ENCODE peak calls at places on chromosomes 1 and 21, in nine cellular contexts. W, F, S, O, H, T, V, G and Y are unnamed samples. For H3K36me3, the result is how much of the 10 kb centered on the place peaks cover.

GRCh38 chr1:31592132-31592531 is 15.8 kb downstream of the TINAGL1 start:
- DNase-seq in T (no peak), F (no peak), V (no peak), H (no peak), G (no peak), W (peak), S (no peak), O (no peak), Y (no peak)

GRCh38 chr1:65674522-65674921 is 118.2 kb upstream of the PDE4B start:
- DNase-seq in T (no peak), F (no peak), W (no peak), G (no peak), V (no peak), H (no peak), O (no peak), S (no peak), Y (no peak)

GRCh38 chr1:38191451-38191850 is 144.9 kb upstream of the POU3F1 start:
- DNase-seq in T (no peak), G (no peak), W (no peak), H (no peak), O (no peak), S (no peak), V (no peak), F (no peak), Y (no peak)

GRCh38 chr1:20590313-20590777 is 1.4 kb downstream of the CDA start:
- DNase-seq in G (no peak), W (no peak), S (no peak), V (peak), H (peak), F (no peak), O (peak), T (no peak), Y (no peak)

GRCh38 chr1:223297800-223298199 is 66.2 kb downstream of the SUSD4 start:
- DNase-seq in H (no peak), F (no peak), G (no peak), W (no peak), V (no peak), O (no peak), T (no peak), S (no peak), Y (no peak)

GRCh38 chr21:36773111-36773510 is 74.2 kb downstream of the SIM2 start:
- DNase-seq in V (peak), F (no peak), W (peak), S (peak), O (no peak), G (no peak), T (peak), H (peak), Y (no peak)

GRCh38 chr1:205656236-205656635 is 24.1 kb downstream of the SLC45A3 start:
- DNase-seq in W (no peak), O (no peak), H (no peak), G (no peak), F (no peak), S (no peak), T (no peak), V (no peak), Y (no peak)

GRCh38 chr1:26067432-26067911 is at the start of gene TRIM63:
- DNase-seq in W (no peak), F (no peak), O (no peak), V (no peak), H (no peak), T (no peak), G (no peak), S (no peak), Y (no peak)

GRCh38 chr21:27571706-27572105 is 604.8 kb upstream of the ADAMTS5 start:
- DNase-seq in T (no peak), S (no peak), O (no peak), F (no peak), W (no peak), G (no peak), V (no peak), H (no peak), Y (no peak)

GRCh38 chr1:85544689-85545203 is 35.8 kb upstream of the CCN1 start:
- DNase-seq in V (no peak), S (peak), T (peak), G (no peak), W (peak), O (no peak), F (no peak), H (no peak), Y (no peak)

GRCh38 chr1:87949711-87950110 is 621.0 kb downstream of the LMO4 start:
- DNase-seq in H (no peak), T (no peak), O (no peak), V (no peak), S (no peak), F (no peak), W (no peak), G (no peak), Y (no peak)

GRCh38 chr1:193727850-193728249 is 541.4 kb upstream of the B3GALT2 start:
- DNase-seq in T (no peak), V (no peak), O (no peak), S (no peak), W (no peak), H (no peak), G (no peak), F (no peak), Y (no peak)

GRCh38 chr1:210448293-210448892 is 119.7 kb downstream of the HHAT start:
- DNase-seq in H (no peak), O (no peak), W (no peak), G (peak), T (peak), F (no peak), V (no peak), S (no peak), Y (no peak)

GRCh38 chr1:114670083-114671010 is 498 bp upstream of the DENND2C start:
- DNase-seq in F (peak), S (peak), O (peak), T (peak), H (peak), G (peak), V (peak), W (peak), Y (peak)

GRCh38 chr1:111813440-111814304 is 58.0 kb downstream of the DDX20 start:
- DNase-seq in V (no peak), G (no peak), F (no peak), S (no peak), O (no peak), W (no peak), H (no peak), T (no peak), Y (no peak)

GRCh38 chr1:8754993-8755392 is 62.4 kb downstream of the RERE start:
- DNase-seq in G (no peak), T (no peak), S (no peak), H (peak), W (no peak), O (no peak), F (no peak), V (no peak), Y (no peak)

GRCh38 chr21:46667191-46667734 is 31.8 kb downstream of the PRMT2 start:
- DNase-seq in O (no peak), V (no peak), F (no peak), T (no peak), H (no peak), W (no peak), S (no peak), G (no peak), Y (no peak)

GRCh38 chr1:160657477-160657820 is 10.6 kb upstream of the SLAMF1 start:
- DNase-seq in H (no peak), G (no peak), S (no peak), W (no peak), V (no peak), F (no peak), O (no peak), T (no peak), Y (no peak)

GRCh38 chr1:108057536-108057935 is 92.6 kb upstream of the VAV3 start:
- DNase-seq in F (no peak), H (peak), G (no peak), S (no peak), W (no peak), O (no peak), T (no peak), V (peak), Y (no peak)

GRCh38 chr1:21674957-21675356 is 5.8 kb upstream of the RAP1GAP start:
- DNase-seq in F (no peak), S (no peak), W (no peak), H (no peak), G (no peak), T (no peak), O (no peak), V (peak), Y (no peak)

GRCh38 chr1:43074244-43074643 is 97.8 kb downstream of the EBNA1BP2 start:
- DNase-seq in H (no peak), V (no peak), W (no peak), O (no peak), T (no peak), F (no peak), G (peak), S (no peak), Y (no peak)

GRCh38 chr21:26939532-26940181 is 27.2 kb downstream of the ADAMTS5 start:
- DNase-seq in F (no peak), V (no peak), O (no peak), S (no peak), T (no peak), G (no peak), W (no peak), H (no peak), Y (no peak)

GRCh38 chr1:216682694-216683243 is 40.5 kb downstream of the ESRRG start:
- DNase-seq in G (no peak), V (no peak), H (no peak), S (no peak), O (no peak), T (no peak), F (no peak), W (no peak), Y (no peak)
- TF ChIP-seq POLR2AphosphoS5 in G (no peak), V (no peak), H (no peak), S (no peak), O (no peak), T (no peak), F (no peak), W (no peak), Y (no peak)

DNA sequence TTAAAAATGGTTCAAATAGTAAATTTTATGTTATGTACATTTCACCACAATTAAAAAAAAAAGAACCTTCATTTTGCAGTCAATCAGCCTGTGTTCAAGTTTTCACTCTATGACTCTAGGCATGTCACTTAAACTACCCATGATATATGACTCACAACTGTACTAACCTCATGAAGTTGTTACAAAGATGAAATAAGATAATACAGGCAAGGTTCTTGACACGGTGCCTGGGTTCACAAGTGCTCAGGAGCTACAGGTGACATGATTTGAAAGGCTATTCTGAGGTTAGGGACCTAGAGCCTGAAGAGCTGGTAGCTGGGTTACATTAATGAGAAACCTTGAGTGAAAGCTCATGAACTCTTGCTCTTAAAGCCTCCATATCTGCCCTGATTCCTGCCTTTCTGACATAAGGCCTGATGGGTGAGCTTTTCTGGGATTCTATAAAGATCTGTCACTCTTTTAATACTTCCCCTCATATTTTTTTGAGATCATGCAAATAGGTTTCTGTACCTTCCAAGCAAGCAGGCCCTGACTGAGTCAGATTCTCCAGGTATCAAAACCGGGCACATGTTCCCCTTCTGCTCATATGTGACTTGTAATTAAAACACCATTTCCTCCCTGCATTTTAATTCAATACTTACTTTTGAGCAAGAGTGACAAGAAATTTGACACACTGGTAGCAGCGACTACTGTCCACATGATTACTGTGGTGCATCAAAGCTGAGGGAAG is 34.0 kb downstream of the PCSK9 start:
- DNase-seq in H (no peak), F (no peak), T (no peak), W (no peak), S (no peak), V (no peak), O (no peak), G (no peak), Y (peak)
- H3K36me3 ChIP-seq in H (half or more), F (half or more), T (under half), W (under half), S (half or more), V (half or more), O (half or more), G (under half), Y (half or more)

GRCh38 chr21:42009831-42010506 is at the start of gene ZBTB21:
- DNase-seq in V (peak), G (peak), S (peak), H (peak), O (peak), F (peak), T (peak), W (peak), Y (peak)
- TF ChIP-seq POLR2A in V (peak), G (peak), S (peak), H (peak), O (no peak), F (no peak), T (peak), W (peak), Y (peak)

GRCh38 chr1:47591801-47592200 is 154.0 kb downstream of the FOXD2 start:
- DNase-seq in V (no peak), F (no peak), W (no peak), G (no peak), S (no peak), O (no peak), T (no peak), H (no peak), Y (no peak)

GRCh38 chr1:47585141-47585902 is 147.5 kb downstream of the FOXD2 start:
- DNase-seq in S (no peak), W (no peak), O (peak), V (no peak), T (no peak), G (no peak), F (peak), H (no peak), Y (peak)

GRCh38 chr1:47590523-47591225 is 152.8 kb downstream of the FOXD2 start:
- DNase-seq in F (peak), S (no peak), H (no peak), G (no peak), T (no peak), O (peak), W (no peak), V (no peak), Y (peak)

GRCh38 chr1:47584249-47584648 is 146.4 kb downstream of the FOXD2 start:
- DNase-seq in W (no peak), H (no peak), F (peak), V (no peak), O (peak), G (no peak), S (peak), T (no peak), Y (no peak)

GRCh38 chr1:47587891-47588582 is 150.2 kb downstream of the FOXD2 start:
- DNase-seq in G (no peak), S (no peak), T (no peak), H (no peak), F (peak), W (no peak), O (peak), V (no peak), Y (peak)
- TF ChIP-seq POLR2AphosphoS5 in G (no peak), S (no peak), T (no peak), H (no peak), F (no peak), W (no peak), O (no peak), V (no peak), Y (no peak)

GRCh38 chr1:183116416-183116815 is 69.6 kb upstream of the LAMC2 start:
- DNase-seq in V (no peak), F (no peak), O (no peak), T (no peak), H (no peak), W (no peak), G (no peak), S (no peak), Y (no peak)
- H3K36me3 ChIP-seq in V (half or more), F (under half), O (under half), T (under half), H (under half), W (under half), G (under half), S (half or more), Y (half or more)

DNA sequence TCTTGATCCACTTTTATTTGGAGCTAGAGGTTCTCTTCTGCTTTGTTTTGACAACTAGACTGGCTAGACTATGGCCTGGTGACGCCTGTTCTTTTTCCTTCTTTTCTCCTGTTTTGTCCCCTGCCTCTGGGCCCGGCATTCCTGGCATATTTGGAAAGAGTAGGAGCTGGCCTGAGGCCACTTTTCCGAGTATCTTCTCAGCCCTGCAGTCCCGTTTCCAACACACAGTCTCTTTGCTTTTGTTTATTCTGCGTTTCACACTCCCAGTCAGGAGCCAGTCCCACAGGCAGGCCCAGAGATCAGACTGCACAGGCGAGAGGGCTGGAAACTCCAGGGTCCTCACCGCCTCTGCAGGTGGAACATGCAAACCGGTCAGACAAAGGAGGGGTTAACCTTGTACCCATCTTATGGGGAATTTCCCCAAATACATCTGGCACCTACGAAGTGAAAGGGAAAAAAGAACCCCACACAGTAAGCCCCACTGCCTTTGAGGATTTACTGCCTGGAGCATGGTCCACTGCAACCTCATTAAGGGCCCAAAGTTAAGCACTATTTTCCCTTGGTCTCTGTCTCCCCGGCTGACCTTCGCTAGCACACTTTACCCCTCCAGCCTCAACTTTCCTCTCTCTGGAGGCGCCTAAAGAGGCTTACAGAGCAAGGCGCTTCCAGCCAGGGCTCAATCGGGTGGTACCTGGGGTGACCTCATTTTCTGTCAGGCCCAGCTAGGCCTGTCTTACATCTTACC is 141.1 kb downstream of the TOMM20 start:
- DNase-seq in F (peak), S (peak), H (peak), V (peak), G (no peak), O (no peak), T (peak), W (peak), Y (peak)
- TF ChIP-seq POLR2A in F (no peak), S (no peak), H (no peak), V (no peak), G (no peak), O (no peak), T (no peak), W (peak), Y (no peak)

GRCh38 chr1:234558186-234558836 is 51.7 kb downstream of the IRF2BP2 start:
- DNase-seq in G (no peak), S (no peak), T (no peak), W (peak), H (no peak), F (no peak), V (no peak), O (no peak), Y (no peak)
- TF ChIP-seq POLR2AphosphoS5 in G (no peak), S (no peak), T (no peak), W (no peak), H (no peak), F (no peak), V (no peak), O (no peak), Y (no peak)

DNA sequence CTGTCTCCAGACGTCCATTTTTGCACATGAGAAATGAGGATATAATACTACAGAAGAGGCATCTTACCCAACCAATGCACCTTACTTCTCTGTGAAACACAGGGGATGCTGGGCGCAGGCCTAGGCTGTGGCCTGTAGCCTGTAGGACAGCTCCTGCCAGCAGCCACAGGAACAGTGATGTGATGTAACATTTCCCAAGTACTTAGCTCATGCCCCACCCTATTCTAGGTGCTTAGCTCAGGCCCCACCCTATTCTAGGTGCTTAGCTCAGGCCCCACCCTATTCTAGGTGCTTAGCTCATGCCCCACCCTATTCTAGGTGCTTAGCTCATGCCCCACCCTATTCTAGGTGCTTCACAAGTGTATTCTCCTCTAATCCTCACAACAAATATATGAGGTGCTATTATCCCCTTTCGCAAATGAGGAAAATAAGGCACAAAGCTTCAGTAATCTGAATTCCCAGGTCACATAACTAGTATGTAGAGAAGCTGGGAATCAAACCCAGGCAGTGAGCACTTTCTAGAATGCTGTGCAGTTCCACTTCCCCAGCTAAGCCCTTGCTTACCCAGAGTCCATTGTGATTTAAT is 4.6 kb upstream of the NAXE start:
- DNase-seq in T (no peak), W (no peak), H (peak), G (no peak), V (no peak), O (no peak), S (no peak), F (no peak), Y (no peak)
- H3K36me3 ChIP-seq in T (under half), W (under half), H (under half), G (under half), V (under half), O (under half), S (under half), F (under half), Y (under half)